ENCODE peak calls at places on chromosomes 7 and 10, in eight cellular contexts. U is aorta; Z is RWPE2; H is body of pancreas; E is CD8-positive, alpha-beta T cell; G is bronchial epithelial cell; Y is psoas muscle; J is heart left ventricle. M is an unnamed sample. For H3K36me3, the result is how much of the 10 kb centered on the place peaks cover.

GRCh38 chr10:100506596-100507356 is 12.9 kb downstream of the SEC31B start:
- DNase-seq in U (no peak), Z (no peak), H (no peak), E (no peak), G (peak), Y (no peak), J (no peak), M (no peak)

GRCh38 chr10:52778511-52779392 is 6.2 kb upstream of the MBL2 start:
- DNase-seq in U (no peak), Z (no peak), H (no peak), E (no peak), G (peak), Y (no peak), J (no peak), M (no peak)

GRCh38 chr10:23461557-23461956 is 22.7 kb downstream of the OTUD1 start:
- DNase-seq in U (no peak), Z (no peak), H (no peak), E (no peak), G (no peak), Y (no peak), J (no peak), M (no peak)

GRCh38 chr10:22017283-22018020 is 13.9 kb upstream of the DNAJC1 start:
- DNase-seq in U (no peak), Z (no peak), H (no peak), E (no peak), G (peak), Y (no peak), J (no peak), M (no peak)

GRCh38 chr7:73308074-73308664 is 457 bp downstream of the NSUN5 start:
- DNase-seq in U (no peak), Z (no peak), H (no peak), E (no peak), G (peak), Y (no peak), J (peak), M (no peak)

GRCh38 chr10:130491698-130492050 is 355.5 kb downstream of the GLRX3 start:
- DNase-seq in U (no peak), Z (no peak), H (no peak), E (no peak), G (no peak), Y (no peak), J (no peak), M (no peak)

GRCh38 chr7:37510043-37510634 is 61.5 kb upstream of the ELMO1 start:
- DNase-seq in U (no peak), Z (no peak), H (no peak), E (no peak), G (peak), Y (no peak), J (no peak), M (peak)

GRCh38 chr7:91894781-91895480 is 14.4 kb upstream of the MTERF1 start:
- DNase-seq in U (no peak), Z (no peak), H (no peak), E (no peak), G (no peak), Y (no peak), J (no peak), M (no peak)

GRCh38 chr7:151762501-151763245 is 114.2 kb downstream of the PRKAG2 start:
- DNase-seq in U (peak), Z (no peak), H (no peak), E (no peak), G (no peak), Y (no peak), J (no peak), M (no peak)

GRCh38 chr7:37921340-37921805 is 933 bp downstream of the EPDR1 start:
- DNase-seq in U (peak), Z (no peak), H (peak), E (no peak), G (no peak), Y (peak), J (peak), M (peak)

GRCh38 chr7:726084-726853 is at the start of gene DNAAF5:
- DNase-seq in U (peak), Z (peak), H (peak), E (peak), G (peak), Y (peak), J (peak), M (peak)

DNA sequence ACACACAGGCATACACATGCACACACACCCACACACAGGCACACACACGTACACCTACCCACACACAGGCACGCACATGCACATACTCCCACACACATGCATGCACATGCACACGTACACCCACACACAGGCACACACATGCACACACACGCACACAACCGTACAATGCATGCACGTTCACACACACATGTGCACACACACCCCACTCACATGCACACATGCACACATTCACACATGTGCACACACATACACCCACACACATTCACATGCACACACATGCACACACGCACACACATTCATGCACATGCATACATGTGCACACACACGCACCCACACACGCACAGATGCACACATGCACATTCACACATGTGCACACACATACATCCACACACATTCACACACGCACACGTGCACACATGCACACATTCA is 59.3 kb downstream of the MKI67 start:
- DNase-seq in U (peak), Z (no peak), H (no peak), E (no peak), G (no peak), Y (no peak), J (no peak), M (no peak)
- H3K36me3 ChIP-seq in U (under half), Z (half or more), H (under half), E (half or more), G (half or more), Y (under half), J (under half), M (half or more)

DNA sequence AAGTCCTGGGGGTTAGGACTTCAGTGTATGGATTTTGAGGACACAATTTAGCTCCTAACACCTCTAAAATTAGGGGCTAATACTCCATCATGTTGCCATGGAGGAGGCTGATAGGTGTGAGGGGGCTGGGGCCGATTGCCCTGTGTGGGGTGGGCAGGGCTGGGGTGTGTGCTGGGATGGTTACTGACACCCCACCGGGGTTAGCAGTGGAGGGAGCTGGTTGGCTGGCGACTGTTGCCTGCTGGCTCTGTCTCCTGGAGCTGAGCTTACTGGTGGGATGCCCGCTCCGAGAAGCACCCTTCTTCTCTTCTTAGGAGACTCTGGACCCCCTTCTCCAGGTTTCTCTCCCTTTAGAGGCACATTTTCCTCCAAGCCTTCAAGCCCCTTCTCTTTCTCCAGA is 22.2 kb upstream of the SH2D4B start:
- DNase-seq in U (peak), Z (peak), H (peak), E (no peak), G (no peak), Y (no peak), J (no peak), M (no peak)
- H3K36me3 ChIP-seq in U (under half), Z (half or more), H (under half), E (half or more), G (under half), Y (under half), J (under half), M (under half)

GRCh38 chr7:121384159-121384745 is 11.9 kb downstream of the FAM3C start:
- DNase-seq in U (no peak), Z (no peak), H (peak), E (no peak), G (no peak), Y (no peak), J (no peak), M (no peak)

GRCh38 chr7:121383235-121383634 is 12.9 kb downstream of the FAM3C start:
- DNase-seq in U (no peak), Z (no peak), H (no peak), E (no peak), G (no peak), Y (no peak), J (no peak), M (no peak)

GRCh38 chr7:121382479-121382878 is 13.6 kb downstream of the FAM3C start:
- DNase-seq in U (no peak), Z (no peak), H (no peak), E (no peak), G (no peak), Y (no peak), J (no peak), M (no peak)

GRCh38 chr7:121385800-121386179 is 10.3 kb downstream of the FAM3C start:
- DNase-seq in U (no peak), Z (no peak), H (no peak), E (no peak), G (no peak), Y (no peak), J (no peak), M (no peak)

DNA sequence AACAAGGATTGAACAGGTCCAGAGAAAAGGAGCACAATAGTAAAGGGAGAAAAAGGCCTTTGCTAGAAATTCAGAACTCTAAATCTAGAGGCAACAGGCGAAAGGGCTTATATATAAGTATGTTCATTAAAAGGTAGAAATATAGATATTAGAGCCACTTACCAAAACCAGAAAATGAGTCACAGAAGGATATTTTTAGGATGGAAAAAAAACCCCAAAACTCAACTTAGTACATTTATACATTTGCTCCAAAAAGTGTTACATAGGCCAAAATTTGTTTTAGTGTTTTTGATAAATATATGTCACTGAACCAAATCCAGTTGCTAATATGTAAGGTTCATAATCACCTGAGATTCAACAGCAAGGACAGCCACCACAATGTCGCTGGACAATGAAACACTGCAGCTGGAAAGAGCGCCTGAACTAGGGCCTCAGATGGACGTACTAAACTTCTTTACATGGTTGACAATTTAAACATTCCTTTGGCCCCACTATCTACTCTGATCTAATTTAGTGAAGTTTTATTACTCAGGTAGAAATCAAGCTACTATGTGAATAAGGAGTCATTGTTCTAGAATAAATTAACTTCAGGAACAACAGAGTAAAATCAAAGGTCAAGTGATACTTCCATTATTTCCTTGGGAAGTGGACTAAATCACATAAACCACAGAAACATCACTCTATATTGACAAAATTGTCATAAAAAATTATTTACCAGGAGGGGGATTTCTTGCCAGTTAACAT is 10.9 kb downstream of the FAM3C start:
- DNase-seq in U (no peak), Z (no peak), H (no peak), E (no peak), G (no peak), Y (no peak), J (no peak), M (no peak)
- H3K36me3 ChIP-seq in U (under half), Z (under half), H (under half), E (under half), G (under half), Y (under half), J (under half), M (under half)

DNA sequence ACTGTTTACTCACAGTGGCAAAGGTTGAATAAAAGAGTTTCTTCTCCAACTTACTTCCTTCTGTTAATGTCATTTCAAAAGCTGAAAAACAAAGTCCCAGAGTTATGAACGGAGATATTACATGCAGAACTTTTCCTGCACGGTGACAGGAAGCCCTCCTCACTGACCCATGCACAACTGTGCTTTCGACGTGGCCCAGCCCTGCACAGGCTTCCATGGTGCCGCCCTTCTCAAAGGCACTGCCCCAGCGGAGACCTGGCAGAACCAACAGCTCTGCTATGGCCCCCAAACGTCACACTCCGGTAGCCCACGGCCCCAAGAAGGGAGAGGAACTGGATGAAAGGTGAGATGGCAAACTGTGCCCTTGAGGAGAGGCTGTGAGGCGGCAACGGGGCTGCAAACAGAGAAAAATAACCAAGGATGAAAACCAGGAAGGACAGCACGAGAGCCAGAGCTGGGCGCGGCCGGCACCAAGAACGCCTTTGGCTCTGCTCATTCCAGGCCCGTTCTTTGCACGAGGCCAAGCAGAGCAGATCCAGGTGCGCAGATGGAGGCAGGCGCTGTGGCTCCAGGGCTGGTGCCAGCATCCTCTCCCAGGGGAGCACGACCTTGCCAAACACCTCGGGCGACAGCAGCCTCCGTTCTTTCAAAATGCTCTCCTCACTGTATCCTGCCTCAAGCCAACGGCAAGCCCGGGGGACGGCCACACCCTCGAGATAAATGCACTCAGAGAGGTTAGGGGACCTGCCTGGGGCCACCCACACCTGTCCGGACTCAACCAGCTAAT is 7.0 kb upstream of the FUOM start:
- DNase-seq in U (peak), Z (no peak), H (no peak), E (no peak), G (no peak), Y (no peak), J (no peak), M (no peak)
- H3K36me3 ChIP-seq in U (under half), Z (under half), H (under half), E (under half), G (under half), Y (under half), J (under half), M (half or more)

DNA sequence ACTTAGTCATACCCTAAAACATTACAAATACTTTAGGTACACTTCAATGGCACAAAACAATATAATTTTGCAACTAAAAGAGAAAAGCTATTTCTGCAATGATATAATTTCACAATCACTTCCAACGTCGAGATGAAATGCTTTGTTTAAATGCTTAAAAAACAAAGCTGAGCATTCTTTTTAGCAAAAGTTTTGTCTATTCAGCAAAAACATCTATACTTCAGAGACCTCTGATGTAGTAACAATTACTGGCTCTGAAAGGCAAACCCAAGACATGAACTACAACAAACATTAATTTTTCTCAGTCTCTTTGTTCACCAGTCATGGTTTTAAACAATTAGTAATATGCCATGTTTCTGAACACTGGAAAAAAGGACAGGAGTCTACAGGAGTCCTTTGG is 16.4 kb downstream of the OAT start:
- DNase-seq in U (no peak), Z (no peak), H (no peak), E (no peak), G (no peak), Y (no peak), J (no peak), M (no peak)
- H3K36me3 ChIP-seq in U (under half), Z (half or more), H (under half), E (under half), G (under half), Y (under half), J (under half), M (under half)

DNA sequence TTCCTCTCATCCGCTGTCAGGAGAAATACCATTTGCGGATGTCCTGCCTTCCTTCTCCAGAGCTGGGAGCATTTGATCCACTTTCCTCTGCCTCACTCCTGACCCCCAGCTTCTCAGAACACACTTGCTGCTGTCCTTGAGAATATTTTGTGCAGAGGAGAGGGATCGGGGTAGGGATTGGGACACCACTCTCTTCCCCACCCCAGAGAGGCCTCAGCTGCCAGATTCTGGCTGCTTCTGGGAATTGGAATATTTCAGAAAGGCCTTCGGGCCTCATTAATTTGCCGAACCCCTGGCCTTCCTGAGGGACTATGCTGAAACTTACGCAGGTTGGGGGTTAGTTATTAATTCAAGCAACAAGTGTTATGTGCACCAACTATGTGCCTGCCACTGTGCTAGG is 96.9 kb downstream of the C10orf105 start:
- DNase-seq in U (no peak), Z (no peak), H (no peak), E (no peak), G (no peak), Y (no peak), J (no peak), M (no peak)
- H3K36me3 ChIP-seq in U (under half), Z (under half), H (under half), E (under half), G (under half), Y (under half), J (under half), M (under half)

DNA sequence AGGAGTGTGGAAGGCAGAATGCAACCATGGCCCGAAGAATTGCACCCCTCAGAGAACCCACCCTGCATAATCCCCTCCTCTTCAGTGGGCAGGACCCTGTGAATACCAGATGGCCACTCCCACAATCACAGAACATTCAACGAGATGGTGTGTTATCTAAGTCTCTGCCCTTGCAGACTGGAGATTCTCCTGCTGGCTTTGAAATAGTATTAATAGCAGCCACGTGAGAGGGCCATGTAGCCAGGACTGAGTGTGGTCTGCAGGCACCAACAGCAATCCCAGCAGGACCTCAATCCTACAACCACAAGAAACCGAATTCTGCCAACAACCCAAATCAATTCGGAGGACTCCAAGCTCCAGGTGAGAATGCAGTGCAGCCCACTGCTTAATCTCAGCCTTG is 72.2 kb downstream of the VOPP1 start:
- DNase-seq in U (no peak), Z (no peak), H (no peak), E (no peak), G (no peak), Y (no peak), J (no peak), M (no peak)
- H3K36me3 ChIP-seq in U (under half), Z (under half), H (under half), E (under half), G (under half), Y (under half), J (under half), M (half or more)

GRCh38 chr10:110123594-110123993 is 83.8 kb upstream of the MXI1 start:
- DNase-seq in U (no peak), Z (no peak), H (no peak), E (no peak), G (no peak), Y (no peak), J (no peak), M (no peak)
- H3K36me3 ChIP-seq in U (under half), Z (under half), H (under half), E (under half), G (under half), Y (under half), J (under half), M (half or more)

M was measured in DND-41.